ENCODE peak calls at places on chromosomes 11 and 22, in nine cellular contexts. Z is HS-27A; K is HFF-Myc; F is neural crest cell; V is substantia nigra; C is cardiac muscle cell; A is activated T-helper 1 cell treated with anti-CD3 and anti-CD28 coated beads, Interleukin-12 subunit alpha, Interleukin-12 subunit beta, Interleukin-2, Interleukin-4 antibody, amounts not matched to agents 30 ng/mL and 10 ng/mL and 1 ng/mL, durations not matched to agents 14 hours and 24 hours and 36 hours; Y is caudate nucleus; O is H54. P is an unnamed sample.
A peak's percentile ranks its signal among the peaks of the same experiment; 100 is the strongest.

GRCh38 chr22:42270512-42271190 is at the start of gene TCF20:
- DNase-seq in O (peak; percentile 84), K (no peak), C (peak; percentile 78), F (peak; percentile 63), Y (peak; percentile 17), V (peak; percentile 48), A (peak; percentile 73), Z (no peak), P (peak; percentile 73)

GRCh38 chr11:10050561-10050960 is 243.5 kb downstream of the SBF2 start:
- DNase-seq in A (no peak), K (no peak), F (no peak), V (no peak), Y (no peak), Z (no peak), C (no peak), O (no peak), P (no peak)

GRCh38 chr11:415640-416041 is 842 bp upstream of the SIGIRR start:
- DNase-seq in Y (no peak), A (no peak), O (no peak), Z (no peak), K (no peak), C (no peak), V (no peak), F (no peak), P (no peak)

GRCh38 chr22:19225560-19225959 is 47.0 kb upstream of the SLC25A1 start:
- DNase-seq in V (no peak), Z (no peak), C (no peak), K (no peak), A (no peak), O (no peak), F (no peak), Y (no peak), P (no peak)

GRCh38 chr22:49565516-49565855 is 262.2 kb downstream of the BRD1 start:
- DNase-seq in O (no peak), F (no peak), A (no peak), C (no peak), K (no peak), Y (no peak), V (no peak), Z (no peak), P (no peak)

GRCh38 chr11:70517996-70518907 is 119.9 kb downstream of the CTTN start:
- DNase-seq in Y (no peak), C (peak; percentile 16), Z (peak; percentile 58), A (no peak), O (peak; percentile 87), K (peak; percentile 7), F (no peak), V (no peak), P (no peak)

GRCh38 chr22:38180841-38181452 is 683 bp downstream of the PLA2G6 start:
- DNase-seq in A (peak; percentile 31), Y (peak; percentile 43), C (no peak), O (no peak), K (no peak), Z (no peak), F (no peak), V (peak; percentile 52), P (no peak)

GRCh38 chr11:7573558-7574296 is 59.9 kb downstream of the PPFIBP2 start:
- DNase-seq in C (no peak), F (no peak), V (no peak), Y (no peak), K (no peak), A (no peak), Z (no peak), O (no peak), P (no peak)

GRCh38 chr11:34160049-34160721 is 54.8 kb downstream of the NAT10 start:
- DNase-seq in A (no peak), C (peak; percentile 88), Z (no peak), V (no peak), F (no peak), O (no peak), K (no peak), Y (no peak), P (no peak)

GRCh38 chr11:19705936-19706335 is 6.7 kb upstream of the NAV2 start:
- DNase-seq in V (no peak), C (no peak), O (no peak), F (no peak), A (no peak), Z (no peak), Y (no peak), K (no peak), P (no peak)

GRCh38 chr11:73652046-73652730 is 5.8 kb downstream of the PLEKHB1 start:
- DNase-seq in V (peak; percentile 55), O (no peak), K (no peak), Y (peak; percentile 91), C (peak; percentile 71), Z (no peak), F (peak; percentile 74), A (no peak), P (no peak)

GRCh38 chr11:80155412-80156017 is 714.7 kb upstream of the TENM4 start:
- DNase-seq in Z (peak; percentile 31), O (no peak), F (peak; percentile 6), K (no peak), V (no peak), Y (no peak), A (no peak), C (peak; percentile 21), P (peak; percentile 21)

GRCh38 chr22:29912605-29913398 is 29.8 kb downstream of the MTMR3 start:
- DNase-seq in Z (no peak), O (peak; percentile 9), Y (no peak), F (no peak), A (no peak), V (no peak), K (peak; percentile 84), C (peak; percentile 85), P (no peak)

GRCh38 chr11:67197606-67198005 is 68.7 kb upstream of the GRK2 start:
- DNase-seq in Y (no peak), V (no peak), C (no peak), A (no peak), K (no peak), Z (no peak), F (no peak), O (no peak), P (no peak)

GRCh38 chr22:50192825-50193204 is 7.1 kb downstream of the TRABD start:
- DNase-seq in F (no peak), Z (no peak), K (no peak), C (no peak), V (no peak), O (no peak), A (no peak), Y (no peak), P (no peak)

GRCh38 chr22:27327497-27327896 is 474.1 kb downstream of the MN1 start:
- DNase-seq in V (no peak), O (no peak), A (no peak), Y (no peak), C (no peak), Z (no peak), F (no peak), K (no peak), P (no peak)

GRCh38 chr22:49666146-49666809 is 161.4 kb downstream of the BRD1 start:
- DNase-seq in K (no peak), Y (no peak), C (no peak), A (no peak), Z (no peak), O (no peak), V (no peak), F (no peak), P (no peak)

GRCh38 chr11:94674005-94674491 is 94.1 kb upstream of the AMOTL1 start:
- DNase-seq in Y (peak; percentile 34), K (no peak), A (no peak), V (no peak), Z (no peak), C (no peak), F (no peak), O (no peak), P (no peak)

GRCh38 chr11:110069158-110069737 is 23.9 kb upstream of the ZC3H12C start:
- DNase-seq in Z (no peak), C (peak; percentile 78), O (peak; percentile 19), A (no peak), K (peak; percentile 84), F (no peak), Y (no peak), V (no peak), P (no peak)

GRCh38 chr11:47248304-47248663 is 330 bp downstream of the ACP2 start:
- DNase-seq in A (no peak), F (no peak), Y (no peak), Z (no peak), V (no peak), O (no peak), K (no peak), C (no peak), P (no peak)

GRCh38 chr11:32434387-32435151 is 770 bp downstream of the WT1 start:
- DNase-seq in C (peak; percentile 87), F (peak; percentile 14), A (no peak), Z (no peak), Y (no peak), V (no peak), O (peak; percentile 70), K (no peak), P (peak; percentile 33)

GRCh38 chr11:71130106-71130505 is 122.3 kb downstream of the SHANK2 start:
- DNase-seq in V (no peak), O (no peak), F (no peak), K (no peak), C (no peak), Y (no peak), A (no peak), Z (no peak), P (no peak)

GRCh38 chr11:109978895-109979294 is 114.3 kb upstream of the ZC3H12C start:
- DNase-seq in F (no peak), Z (no peak), A (no peak), Y (no peak), V (no peak), K (no peak), O (no peak), C (peak; percentile 11), P (no peak)

GRCh38 chr11:36425593-36426206 is 84.4 kb downstream of the TRAF6 start:
- DNase-seq in Z (no peak), C (no peak), K (no peak), O (no peak), A (no peak), Y (no peak), V (no peak), F (no peak), P (no peak)

GRCh38 chr22:44538071-44538470 is 40.0 kb upstream of the RTL6 start:
- DNase-seq in A (no peak), F (no peak), C (peak; percentile 71), K (no peak), O (no peak), V (no peak), Z (no peak), Y (no peak), P (no peak)

GRCh38 chr22:22893891-22894739 is 6.5 kb downstream of the IGLL5 start:
- DNase-seq in C (no peak), A (no peak), V (no peak), F (no peak), O (no peak), Z (no peak), K (no peak), Y (no peak), P (no peak)

GRCh38 chr11:97254790-97255189 is 865.0 kb downstream of the JRKL start:
- DNase-seq in Z (no peak), Y (no peak), F (no peak), V (no peak), K (no peak), O (no peak), C (no peak), A (no peak), P (no peak)

GRCh38 chr11:79434263-79434662 is 6.6 kb downstream of the TENM4 start:
- DNase-seq in O (no peak), F (no peak), Z (no peak), C (no peak), Y (no peak), V (no peak), K (no peak), A (no peak), P (no peak)

P was measured in glutamatergic neuron.